ENCODE peak calls at places on chromosomes 1 and 21, in eight cellular contexts. One of them, this sample, is unnamed.

GRCh38 chr1:221509575-221510360 is 232.1 kb downstream of the DUSP10 start:
- DNase-seq in hepatocyte: no peak
- DNase-seq in left ventricle myocardium inferior: no peak
- DNase-seq in foreskin fibroblast: no peak
- DNase-seq in Caco-2: no peak
- DNase-seq in transverse colon: no peak
- DNase-seq in cardiac fibroblast: no peak
- DNase-seq in suprapubic skin: no peak
- DNase-seq in this sample: no peak

GRCh38 chr1:58896211-58897183 is 112.7 kb upstream of the JUN start:
- DNase-seq in left ventricle myocardium inferior: peak
- DNase-seq in Caco-2: no peak
- DNase-seq in cardiac fibroblast: no peak
- DNase-seq in transverse colon: peak
- DNase-seq in hepatocyte: peak
- DNase-seq in suprapubic skin: peak
- DNase-seq in foreskin fibroblast: no peak
- DNase-seq in this sample: no peak

GRCh38 chr1:98429851-98430496 is 231.5 kb upstream of the SNX7 start:
- DNase-seq in left ventricle myocardium inferior: no peak
- DNase-seq in suprapubic skin: no peak
- DNase-seq in Caco-2: peak
- DNase-seq in cardiac fibroblast: no peak
- DNase-seq in hepatocyte: peak
- DNase-seq in transverse colon: peak
- DNase-seq in foreskin fibroblast: no peak
- DNase-seq in this sample: peak

GRCh38 chr1:36738245-36738644 is 255.5 kb upstream of the CSF3R start:
- DNase-seq in foreskin fibroblast: no peak
- DNase-seq in cardiac fibroblast: no peak
- DNase-seq in hepatocyte: no peak
- DNase-seq in transverse colon: no peak
- DNase-seq in suprapubic skin: no peak
- DNase-seq in left ventricle myocardium inferior: no peak
- DNase-seq in Caco-2: no peak
- DNase-seq in this sample: no peak

GRCh38 chr1:220680085-220680687 is 10.0 kb upstream of the C1orf115 start:
- DNase-seq in left ventricle myocardium inferior: no peak
- DNase-seq in transverse colon: no peak
- DNase-seq in suprapubic skin: no peak
- DNase-seq in cardiac fibroblast: peak
- DNase-seq in foreskin fibroblast: peak
- DNase-seq in hepatocyte: peak
- DNase-seq in Caco-2: no peak
- DNase-seq in this sample: peak

GRCh38 chr1:15158506-15159165 is 5.1 kb downstream of the TMEM51 start:
- DNase-seq in foreskin fibroblast: no peak
- DNase-seq in suprapubic skin: no peak
- DNase-seq in hepatocyte: peak
- DNase-seq in cardiac fibroblast: peak
- DNase-seq in left ventricle myocardium inferior: no peak
- DNase-seq in Caco-2: no peak
- DNase-seq in transverse colon: no peak
- DNase-seq in this sample: no peak

GRCh38 chr1:67019600-67020136 is 34.3 kb downstream of the SLC35D1 start:
- DNase-seq in cardiac fibroblast: peak
- DNase-seq in transverse colon: no peak
- DNase-seq in suprapubic skin: no peak
- DNase-seq in Caco-2: no peak
- DNase-seq in foreskin fibroblast: peak
- DNase-seq in left ventricle myocardium inferior: no peak
- DNase-seq in hepatocyte: no peak
- DNase-seq in this sample: peak

GRCh38 chr1:6922096-6922931 is 137.1 kb downstream of the CAMTA1 start:
- DNase-seq in Caco-2: no peak
- DNase-seq in cardiac fibroblast: peak
- DNase-seq in foreskin fibroblast: peak
- DNase-seq in hepatocyte: peak
- DNase-seq in suprapubic skin: no peak
- DNase-seq in transverse colon: peak
- DNase-seq in left ventricle myocardium inferior: no peak
- DNase-seq in this sample: peak

GRCh38 chr21:46202592-46203202 is 18.4 kb upstream of the SPATC1L start:
- DNase-seq in left ventricle myocardium inferior: peak
- DNase-seq in cardiac fibroblast: peak
- DNase-seq in suprapubic skin: peak
- DNase-seq in foreskin fibroblast: no peak
- DNase-seq in hepatocyte: no peak
- DNase-seq in Caco-2: no peak
- DNase-seq in transverse colon: no peak
- DNase-seq in this sample: peak

GRCh38 chr1:180571060-180571831 is 12.5 kb downstream of the OVAAL start:
- DNase-seq in suprapubic skin: no peak
- DNase-seq in foreskin fibroblast: no peak
- DNase-seq in left ventricle myocardium inferior: no peak
- DNase-seq in transverse colon: no peak
- DNase-seq in hepatocyte: no peak
- DNase-seq in Caco-2: no peak
- DNase-seq in cardiac fibroblast: peak
- DNase-seq in this sample: no peak

GRCh38 chr1:40704817-40705733 is 13.6 kb downstream of the NFYC start:
- DNase-seq in cardiac fibroblast: no peak
- DNase-seq in transverse colon: no peak
- DNase-seq in Caco-2: no peak
- DNase-seq in suprapubic skin: no peak
- DNase-seq in hepatocyte: peak
- DNase-seq in foreskin fibroblast: no peak
- DNase-seq in left ventricle myocardium inferior: no peak
- DNase-seq in this sample: no peak

GRCh38 chr1:222009105-222009730 is 267.3 kb upstream of the DUSP10 start:
- DNase-seq in cardiac fibroblast: peak
- DNase-seq in hepatocyte: peak
- DNase-seq in suprapubic skin: no peak
- DNase-seq in left ventricle myocardium inferior: no peak
- DNase-seq in foreskin fibroblast: no peak
- DNase-seq in transverse colon: no peak
- DNase-seq in Caco-2: no peak
- DNase-seq in this sample: peak

GRCh38 chr21:29130234-29130993 is at the start of gene MAP3K7CL:
- DNase-seq in suprapubic skin: peak
- DNase-seq in hepatocyte: peak
- DNase-seq in cardiac fibroblast: peak
- DNase-seq in Caco-2: no peak
- DNase-seq in foreskin fibroblast: peak
- DNase-seq in transverse colon: peak
- DNase-seq in left ventricle myocardium inferior: peak
- DNase-seq in this sample: no peak

GRCh38 chr1:21891081-21891480 is 46.0 kb downstream of the HSPG2 start:
- DNase-seq in transverse colon: no peak
- DNase-seq in cardiac fibroblast: no peak
- DNase-seq in suprapubic skin: no peak
- DNase-seq in foreskin fibroblast: no peak
- DNase-seq in Caco-2: no peak
- DNase-seq in hepatocyte: no peak
- DNase-seq in left ventricle myocardium inferior: no peak
- DNase-seq in this sample: no peak

GRCh38 chr1:170604065-170604464 is 59.9 kb upstream of the PRRX1 start:
- DNase-seq in cardiac fibroblast: no peak
- DNase-seq in hepatocyte: no peak
- DNase-seq in transverse colon: no peak
- DNase-seq in Caco-2: no peak
- DNase-seq in suprapubic skin: no peak
- DNase-seq in foreskin fibroblast: no peak
- DNase-seq in left ventricle myocardium inferior: no peak
- DNase-seq in this sample: no peak

GRCh38 chr1:61836649-61837048 is 94.4 kb downstream of the PATJ start:
- DNase-seq in left ventricle myocardium inferior: no peak
- DNase-seq in foreskin fibroblast: no peak
- DNase-seq in hepatocyte: no peak
- DNase-seq in Caco-2: no peak
- DNase-seq in transverse colon: no peak
- DNase-seq in cardiac fibroblast: no peak
- DNase-seq in suprapubic skin: no peak
- DNase-seq in this sample: no peak

GRCh38 chr21:29091032-29091431 is 17.6 kb upstream of the CCT8 start:
- DNase-seq in foreskin fibroblast: peak
- DNase-seq in Caco-2: no peak
- DNase-seq in cardiac fibroblast: peak
- DNase-seq in left ventricle myocardium inferior: no peak
- DNase-seq in hepatocyte: no peak
- DNase-seq in suprapubic skin: no peak
- DNase-seq in transverse colon: no peak
- DNase-seq in this sample: no peak

GRCh38 chr1:177863776-177864175 is 106.1 kb downstream of the SEC16B start:
- DNase-seq in Caco-2: no peak
- DNase-seq in transverse colon: no peak
- DNase-seq in hepatocyte: no peak
- DNase-seq in cardiac fibroblast: no peak
- DNase-seq in left ventricle myocardium inferior: no peak
- DNase-seq in foreskin fibroblast: no peak
- DNase-seq in suprapubic skin: no peak
- DNase-seq in this sample: no peak

DNA sequence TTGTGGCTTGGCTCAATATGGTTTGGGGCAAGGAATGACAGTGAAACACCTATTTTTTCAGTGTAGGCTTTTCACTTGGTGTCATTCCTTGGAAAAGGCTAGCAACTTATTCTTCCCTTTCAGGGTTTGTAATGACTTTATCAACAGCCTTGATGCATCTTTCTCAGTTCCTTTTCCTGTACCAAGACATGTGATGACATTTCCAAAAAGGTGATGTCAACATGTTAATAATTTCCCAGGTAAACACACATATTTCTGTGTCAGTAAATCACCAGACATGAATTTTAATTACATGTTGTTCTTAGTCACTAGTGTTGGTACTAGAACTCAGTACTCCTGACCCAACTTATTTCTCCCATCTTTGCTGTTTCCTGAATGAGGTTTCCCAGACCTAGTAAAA is 37.8 kb upstream of the RRP15 start:
- DNase-seq in Caco-2: no peak
- DNase-seq in hepatocyte: no peak
- DNase-seq in transverse colon: no peak
- DNase-seq in foreskin fibroblast: no peak
- DNase-seq in cardiac fibroblast: no peak
- DNase-seq in left ventricle myocardium inferior: no peak
- DNase-seq in suprapubic skin: no peak
- DNase-seq in this sample: no peak
- TF ChIP-seq CTCF in Caco-2: no peak
- TF ChIP-seq CTCF in hepatocyte: no peak
- TF ChIP-seq CTCF in transverse colon: no peak
- TF ChIP-seq CTCF in foreskin fibroblast: no peak
- TF ChIP-seq CTCF in cardiac fibroblast: no peak
- TF ChIP-seq CTCF in left ventricle myocardium inferior: no peak
- TF ChIP-seq CTCF in suprapubic skin: no peak
- TF ChIP-seq CTCF in this sample: no peak

DNA sequence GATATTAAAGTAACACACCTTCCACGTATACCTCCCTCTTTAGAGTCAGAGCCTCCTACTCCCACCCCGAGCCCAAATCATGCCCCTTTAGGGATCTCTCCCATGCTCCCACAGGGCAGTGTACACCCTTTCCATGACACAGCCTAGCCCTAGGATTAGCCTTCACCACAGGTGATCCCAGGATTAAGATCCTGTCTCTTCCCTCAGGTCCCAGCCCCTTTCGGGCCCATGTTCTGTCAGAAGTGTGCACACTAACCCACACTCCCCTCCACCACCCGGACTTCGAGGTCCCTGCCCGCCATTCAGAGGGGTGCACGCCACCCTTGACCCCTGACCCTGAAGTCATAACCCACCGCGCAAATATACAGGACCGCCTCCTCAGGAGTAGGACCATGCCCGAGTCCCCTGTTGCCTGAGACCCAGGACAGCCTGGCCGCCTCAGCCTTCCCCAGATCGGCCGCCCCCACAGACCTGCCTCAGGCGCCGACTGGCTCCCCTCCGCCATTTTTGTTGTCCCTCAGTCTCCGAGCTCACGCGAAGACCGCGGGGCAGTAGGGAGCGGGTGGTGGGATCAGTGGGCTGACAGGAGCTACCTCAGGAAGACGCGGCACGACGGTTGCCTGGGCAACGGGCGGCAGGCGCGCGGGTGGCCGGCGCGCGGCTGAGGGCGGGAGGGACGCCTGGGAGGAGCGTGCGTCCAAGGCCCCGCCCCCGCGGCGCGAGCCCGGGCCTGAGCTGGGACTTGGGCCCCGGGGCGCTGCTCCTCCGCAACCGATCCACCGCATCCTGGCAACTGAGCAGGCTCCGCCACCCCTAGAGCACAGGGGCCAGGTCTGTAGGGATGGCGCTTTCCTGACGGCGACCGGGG is at the start of gene AGBL4:
- DNase-seq in left ventricle myocardium inferior: peak
- DNase-seq in suprapubic skin: no peak
- DNase-seq in cardiac fibroblast: peak
- DNase-seq in transverse colon: peak
- DNase-seq in hepatocyte: no peak
- DNase-seq in foreskin fibroblast: peak
- DNase-seq in Caco-2: peak
- DNase-seq in this sample: peak
- H3K4me3 ChIP-seq in left ventricle myocardium inferior: peak
- H3K4me3 ChIP-seq in suprapubic skin: peak
- H3K4me3 ChIP-seq in cardiac fibroblast: peak
- H3K4me3 ChIP-seq in transverse colon: peak
- H3K4me3 ChIP-seq in hepatocyte: no peak
- H3K4me3 ChIP-seq in foreskin fibroblast: peak
- H3K4me3 ChIP-seq in Caco-2: peak
- H3K4me3 ChIP-seq in this sample: peak

DNA sequence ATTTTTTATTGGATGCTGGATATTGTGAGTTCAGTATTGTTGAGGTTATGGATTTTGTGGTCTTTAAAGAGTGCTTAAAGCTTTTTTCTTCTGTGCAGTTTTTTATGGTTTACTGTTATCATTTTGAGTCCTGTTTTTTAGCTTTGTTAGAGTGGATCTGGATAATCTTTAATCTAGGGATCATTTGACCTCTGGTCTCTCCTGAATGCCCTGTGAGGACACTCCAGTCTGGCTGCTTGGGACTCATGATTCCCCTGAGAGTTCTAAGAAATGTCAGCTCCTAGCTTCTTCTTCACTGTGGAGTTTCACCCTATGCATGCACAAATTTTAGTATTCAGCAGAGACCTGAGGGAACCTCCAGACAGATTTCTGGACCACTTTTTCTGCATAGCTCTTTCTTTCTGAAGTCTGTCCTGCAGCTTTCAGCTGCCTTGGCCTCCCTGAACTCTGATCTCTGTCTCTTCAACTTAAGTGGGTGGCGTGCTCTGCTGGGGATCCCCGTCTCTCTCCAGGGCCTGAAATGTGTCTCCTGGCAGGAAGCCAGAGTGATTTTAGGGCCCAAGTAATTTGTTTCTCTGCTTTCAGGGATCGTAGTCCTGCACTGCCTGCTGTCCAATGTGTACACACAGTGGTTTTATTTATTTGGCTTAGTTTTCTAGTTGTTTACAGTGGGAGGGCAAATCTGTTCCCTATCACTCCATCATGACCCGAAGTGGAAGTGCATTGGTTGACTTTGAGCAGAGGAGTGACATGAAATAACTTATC is 14.7 kb downstream of the PEX14 start:
- DNase-seq in foreskin fibroblast: no peak
- DNase-seq in suprapubic skin: no peak
- DNase-seq in hepatocyte: no peak
- DNase-seq in transverse colon: no peak
- DNase-seq in cardiac fibroblast: no peak
- DNase-seq in Caco-2: no peak
- DNase-seq in left ventricle myocardium inferior: no peak
- DNase-seq in this sample: no peak
- TF ChIP-seq CTCF in foreskin fibroblast: no peak
- TF ChIP-seq CTCF in suprapubic skin: no peak
- TF ChIP-seq CTCF in hepatocyte: no peak
- TF ChIP-seq CTCF in transverse colon: no peak
- TF ChIP-seq CTCF in cardiac fibroblast: no peak
- TF ChIP-seq CTCF in Caco-2: no peak
- TF ChIP-seq CTCF in left ventricle myocardium inferior: no peak
- TF ChIP-seq CTCF in this sample: no peak

GRCh38 chr1:84433253-84434080 is 35.2 kb downstream of the DNASE2B start:
- DNase-seq in suprapubic skin: no peak
- DNase-seq in Caco-2: no peak
- DNase-seq in left ventricle myocardium inferior: no peak
- DNase-seq in cardiac fibroblast: peak
- DNase-seq in hepatocyte: peak
- DNase-seq in foreskin fibroblast: peak
- DNase-seq in transverse colon: peak
- DNase-seq in this sample: peak
- H3K4me3 ChIP-seq in suprapubic skin: peak
- H3K4me3 ChIP-seq in Caco-2: no peak
- H3K4me3 ChIP-seq in left ventricle myocardium inferior: peak
- H3K4me3 ChIP-seq in cardiac fibroblast: peak
- H3K4me3 ChIP-seq in hepatocyte: no peak
- H3K4me3 ChIP-seq in foreskin fibroblast: peak
- H3K4me3 ChIP-seq in transverse colon: peak
- H3K4me3 ChIP-seq in this sample: peak